ENCODE peak calls at places on chromosomes 13 and 19, in six cellular contexts. D is islet precursor cell, E is NCI-H1436, C is posterior cingulate gyrus, J is small intestine, O is foreskin fibroblast. U is an unnamed sample.

GRCh38 chr13:98222081-98222554 is 45.0 kb upstream of the RNF113B start:
- DNase-seq in D (no peak), E (no peak), C (no peak), J (peak), O (peak), U (no peak)

GRCh38 chr13:28854657-28855056 is 34.5 kb downstream of the MTUS2 start:
- DNase-seq in D (no peak), E (no peak), C (no peak), J (no peak), O (no peak), U (no peak)

GRCh38 chr13:62357887-62358645 is 942.4 kb upstream of the PCDH20 start:
- DNase-seq in D (peak), E (no peak), C (no peak), J (peak), O (peak), U (peak)

GRCh38 chr19:31626941-31627340 is 277.7 kb upstream of the TSHZ3 start:
- DNase-seq in D (no peak), E (no peak), C (no peak), J (no peak), O (no peak), U (no peak)

GRCh38 chr19:2731181-2732117 is 8.4 kb downstream of the SLC39A3 start:
- DNase-seq in D (no peak), E (no peak), C (no peak), J (no peak), O (no peak), U (no peak)

GRCh38 chr19:8609210-8610040 is 1.1 kb downstream of the ADAMTS10 start:
- DNase-seq in D (peak), E (no peak), C (peak), J (no peak), O (peak), U (peak)

GRCh38 chr19:32816555-32817099 is 52.9 kb downstream of the SLC7A9 start:
- DNase-seq in D (no peak), E (no peak), C (no peak), J (no peak), O (no peak), U (no peak)

GRCh38 chr13:80783926-80784325 is 443.0 kb upstream of the SPRY2 start:
- DNase-seq in D (no peak), E (no peak), C (no peak), J (no peak), O (peak), U (no peak)

GRCh38 chr19:6393074-6393981 is at the start of gene GTF2F1:
- DNase-seq in D (peak), E (peak), C (peak), J (peak), O (peak), U (peak)

GRCh38 chr13:39210961-39211534 is 172.8 kb downstream of the NHLRC3 start:
- DNase-seq in D (no peak), E (no peak), C (no peak), J (no peak), O (peak), U (no peak)

GRCh38 chr19:7550169-7550770 is 14.8 kb downstream of the PNPLA6 start:
- DNase-seq in D (no peak), E (no peak), C (no peak), J (no peak), O (no peak), U (no peak)

GRCh38 chr13:80306573-80306972 is 34.4 kb downstream of the SPRY2 start:
- DNase-seq in D (no peak), E (no peak), C (no peak), J (no peak), O (no peak), U (no peak)

GRCh38 chr19:860481-861098 is 1.1 kb downstream of the CFD start:
- DNase-seq in D (peak), E (peak), C (no peak), J (peak), O (peak), U (peak)

GRCh38 chr13:21150013-21150412 is 26.3 kb downstream of the SKA3 start:
- DNase-seq in D (no peak), E (no peak), C (no peak), J (no peak), O (peak), U (no peak)

GRCh38 chr19:4567584-4568071 is 8.1 kb upstream of the SEMA6B start:
- DNase-seq in D (peak), E (no peak), C (peak), J (peak), O (peak), U (peak)

GRCh38 chr13:28659611-28659970 is 661 bp downstream of the POMP start:
- DNase-seq in D (no peak), E (no peak), C (no peak), J (peak), O (peak), U (no peak)

GRCh38 chr19:18102916-18103542 is 5.5 kb downstream of the MAST3 start:
- DNase-seq in D (no peak), E (no peak), C (peak), J (no peak), O (no peak), U (no peak)

GRCh38 chr13:99704390-99704789 is 203.1 kb downstream of the TM9SF2 start:
- DNase-seq in D (no peak), E (no peak), C (no peak), J (peak), O (no peak), U (no peak)

GRCh38 chr19:40689339-40690049 is 957 bp downstream of the NUMBL start:
- DNase-seq in D (peak), E (no peak), C (no peak), J (no peak), O (peak), U (no peak)